ENCODE peak calls at places on chromosomes 4 and X, in five cellular contexts. U, C, A, Z and O are unnamed samples.

GRCh38 chr4:149933883-149934282 is 118.2 kb upstream of the IQCM start:
- DNase-seq in U (no peak), C (no peak), A (no peak), Z (no peak), O (no peak)

GRCh38 chr4:184503869-184504300 is 29.5 kb upstream of the IRF2 start:
- DNase-seq in U (peak), C (no peak), A (no peak), Z (no peak), O (no peak)

GRCh38 chr4:180028682-180029081 is 2214.5 kb upstream of the TENM3 start:
- DNase-seq in U (peak), C (no peak), A (peak), Z (no peak), O (no peak)

GRCh38 chr4:137425281-137425680 is 107.0 kb downstream of the PCDH18 start:
- DNase-seq in U (no peak), C (no peak), A (no peak), Z (no peak), O (no peak)

GRCh38 chrX:458631-459061 is 71.9 kb upstream of the PPP2R3B start:
- DNase-seq in U (no peak), C (no peak), A (no peak), Z (no peak), O (no peak)

GRCh38 chrX:73478961-73479360 is 32.1 kb downstream of the CDX4 start:
- DNase-seq in U (no peak), C (no peak), A (no peak), Z (no peak), O (no peak)

GRCh38 chr4:142596121-142596520 is 250.0 kb downstream of the INPP4B start:
- DNase-seq in U (no peak), C (no peak), A (no peak), Z (no peak), O (no peak)

GRCh38 chrX:127879585-127879984 is 172.6 kb downstream of the ACTRT1 start:
- DNase-seq in U (no peak), C (no peak), A (no peak), Z (no peak), O (no peak)

GRCh38 chr4:176833416-176833815 is 40.7 kb upstream of the VEGFC start:
- DNase-seq in U (no peak), C (no peak), A (no peak), Z (no peak), O (no peak)

GRCh38 chrX:100083146-100083715 is 326.8 kb downstream of the PCDH19 start:
- DNase-seq in U (no peak), C (no peak), A (no peak), Z (no peak), O (no peak)

GRCh38 chr4:52979020-52979419 is 116.9 kb downstream of the RASL11B start:
- DNase-seq in U (no peak), C (no peak), A (no peak), Z (no peak), O (no peak)

GRCh38 chr4:180617203-180617602 is 1626.0 kb upstream of the TENM3 start:
- DNase-seq in U (peak), C (no peak), A (no peak), Z (no peak), O (no peak)

GRCh38 chr4:118761387-118762016 is 74.4 kb downstream of the SEC24D start:
- DNase-seq in U (no peak), C (no peak), A (no peak), Z (no peak), O (no peak)

GRCh38 chr4:2858451-2859217 is 15.0 kb downstream of the ADD1 start:
- DNase-seq in U (peak), C (no peak), A (no peak), Z (no peak), O (no peak)

GRCh38 chrX:113644426-113644825 is 803.8 kb upstream of the AMOT start:
- DNase-seq in U (no peak), C (no peak), A (no peak), Z (no peak), O (no peak)

GRCh38 chr4:7430368-7430964 is 4.3 kb downstream of the PSAPL1 start:
- DNase-seq in U (no peak), C (no peak), A (peak), Z (no peak), O (no peak)

GRCh38 chr4:181528570-181529184 is 714.5 kb upstream of the TENM3 start:
- DNase-seq in U (peak), C (peak), A (peak), Z (peak), O (no peak)

GRCh38 chrX:153766098-153766817 is 2.2 kb downstream of the PLXNB3 start:
- DNase-seq in U (peak), C (no peak), A (peak), Z (no peak), O (no peak)

DNA sequence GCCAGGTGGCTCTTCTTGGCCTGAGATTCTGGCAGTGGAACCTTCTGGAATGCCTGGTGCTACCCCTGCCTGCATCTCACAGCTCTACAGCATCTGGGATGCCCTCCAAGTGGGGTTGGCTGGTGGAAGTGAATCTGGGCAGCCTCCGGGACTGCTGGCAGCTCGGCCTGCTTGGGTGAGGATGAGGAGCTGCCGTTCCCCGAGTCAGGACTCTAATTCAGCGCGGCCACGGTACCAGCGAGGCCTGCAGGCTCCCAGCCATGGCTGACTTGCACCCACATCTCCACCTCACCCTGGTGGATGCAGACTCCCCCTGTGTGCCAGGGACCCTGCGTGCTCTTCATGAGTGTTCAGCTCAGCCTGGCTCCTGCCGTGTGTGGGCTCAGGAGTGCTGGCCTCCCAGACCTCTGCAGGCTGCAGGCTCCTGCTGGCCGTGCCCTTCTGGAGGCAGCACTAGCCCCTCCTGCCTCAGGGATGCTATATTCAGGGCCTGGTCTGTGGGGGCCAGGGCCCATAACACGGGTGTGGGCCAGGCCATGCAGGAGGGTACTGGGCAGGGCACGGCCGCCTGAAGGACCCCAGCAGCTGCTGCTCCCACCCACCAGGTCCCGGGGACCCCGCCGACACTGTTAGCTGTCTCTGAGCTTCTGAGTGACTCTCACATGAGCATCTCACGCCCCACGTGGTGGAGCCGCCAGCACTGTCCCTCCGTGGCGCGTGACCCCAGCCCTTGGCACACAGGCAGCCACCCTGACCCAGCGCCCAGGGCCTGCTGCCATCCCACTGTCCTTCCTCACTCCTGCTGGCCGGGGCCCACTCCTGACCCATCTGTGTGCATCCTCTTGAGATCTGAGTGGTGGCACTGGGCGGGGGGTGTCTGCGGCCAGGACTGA is 10.6 kb downstream of the UVSSA start:
- DNase-seq in U (no peak), C (peak), A (no peak), Z (no peak), O (no peak)
- H3K27ac ChIP-seq in U (no peak), C (peak), A (no peak), Z (no peak), O (no peak)

GRCh38 chr4:163107754-163108153 is 58.9 kb downstream of the NAF1 start:
- DNase-seq in U (peak), C (no peak), A (no peak), Z (no peak), O (no peak)

GRCh38 chr4:163108614-163109013 is 58.1 kb downstream of the NAF1 start:
- DNase-seq in U (no peak), C (no peak), A (no peak), Z (no peak), O (no peak)

GRCh38 chr4:163110442-163110841 is 56.2 kb downstream of the NAF1 start:
- DNase-seq in U (no peak), C (no peak), A (no peak), Z (no peak), O (no peak)

GRCh38 chr4:163111588-163111987 is 55.1 kb downstream of the NAF1 start:
- DNase-seq in U (peak), C (no peak), A (no peak), Z (no peak), O (no peak)

DNA sequence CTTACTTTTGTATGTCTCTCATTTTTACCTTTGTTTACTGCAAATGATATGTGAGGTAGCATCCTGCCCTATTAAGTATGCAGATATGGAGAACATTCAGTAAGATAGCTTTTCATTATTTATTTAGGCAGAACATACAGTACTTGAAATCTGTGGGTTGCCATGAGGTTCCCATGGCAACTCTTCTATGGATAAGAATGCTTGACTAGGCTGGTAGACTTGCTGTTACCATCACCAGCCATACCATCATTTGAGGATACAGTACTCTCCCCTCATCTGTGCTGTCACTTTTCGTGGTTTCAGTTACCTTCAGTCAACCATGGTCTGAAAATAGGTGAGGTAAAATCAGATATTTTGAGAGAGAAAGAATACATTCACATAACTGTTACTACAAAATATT is 56.7 kb downstream of the NAF1 start:
- DNase-seq in U (no peak), C (no peak), A (no peak), Z (no peak), O (no peak)
- H3K27ac ChIP-seq in U (no peak), C (peak), A (no peak), Z (no peak), O (no peak)

DNA sequence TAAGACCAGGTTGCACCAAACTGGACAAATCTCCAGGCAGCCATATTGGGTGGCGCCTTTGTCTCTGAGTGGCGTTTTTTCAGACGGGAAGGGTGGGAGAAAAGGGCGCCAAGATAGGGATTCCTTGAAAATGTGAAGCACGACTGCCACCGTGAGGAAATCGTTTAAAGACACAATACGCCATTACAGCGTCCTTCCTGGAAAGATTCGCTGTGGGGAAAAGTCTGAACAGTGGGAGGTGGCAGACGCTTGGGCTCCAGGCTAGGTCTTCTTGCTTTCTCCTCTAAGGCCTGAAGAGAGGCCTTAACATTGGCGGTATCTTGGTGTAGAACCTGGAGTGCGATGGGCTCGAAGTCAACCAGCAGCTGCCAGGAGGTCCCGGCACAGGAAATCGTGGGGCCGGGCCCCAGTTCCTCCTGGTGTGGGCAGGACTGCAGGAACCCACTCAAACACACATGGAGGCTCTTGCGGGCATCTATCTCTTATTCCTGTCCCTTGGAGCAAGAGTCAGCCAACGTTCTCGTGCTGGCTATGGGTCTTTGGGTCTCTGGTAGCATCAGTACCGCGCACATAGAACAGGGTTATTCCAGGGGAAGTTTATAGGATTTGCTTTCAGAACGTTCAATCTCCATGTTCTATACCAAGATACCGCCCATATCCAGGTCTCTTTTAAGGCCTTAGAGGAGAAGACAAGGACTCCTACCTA is 208.8 kb downstream of the OR13H1 start:
- DNase-seq in U (peak), C (no peak), A (no peak), Z (no peak), O (no peak)
- H3K27ac ChIP-seq in U (peak), C (peak), A (no peak), Z (peak), O (no peak)

GRCh38 chr4:152951348-152951747 is 15.2 kb downstream of the FHDC1 start:
- DNase-seq in U (peak), C (no peak), A (no peak), Z (no peak), O (no peak)
- H3K27ac ChIP-seq in U (no peak), C (no peak), A (peak), Z (no peak), O (no peak)

GRCh38 chr4:64368741-64369140 is 40.5 kb downstream of the TECRL start:
- DNase-seq in U (no peak), C (no peak), A (no peak), Z (no peak), O (no peak)
- H3K27ac ChIP-seq in U (no peak), C (no peak), A (no peak), Z (no peak), O (no peak)

DNA sequence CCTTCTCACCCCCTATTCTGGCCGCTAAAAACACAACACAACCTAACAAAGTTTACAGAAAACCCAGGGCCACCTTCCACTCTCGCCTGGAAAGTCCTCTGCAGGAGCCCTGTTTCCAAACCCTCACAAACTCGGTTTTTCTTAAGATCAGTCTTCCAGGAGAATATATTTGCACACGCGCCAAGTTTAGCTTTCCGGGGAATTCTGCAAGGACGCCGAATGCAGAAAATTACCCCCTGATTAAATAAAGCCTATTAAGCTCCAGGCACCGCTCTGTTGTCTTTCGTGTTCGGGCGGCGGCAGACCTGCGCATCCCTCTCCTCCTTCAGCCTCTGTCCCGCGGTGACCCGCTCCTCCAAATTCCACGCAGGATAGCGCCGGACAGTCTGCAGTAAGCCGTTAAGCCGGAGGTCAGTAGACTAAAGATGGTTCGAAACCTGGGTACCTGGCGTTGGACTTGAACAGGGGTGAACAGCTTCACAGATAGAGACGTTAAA is 5.0 kb downstream of the MSX1 start:
- DNase-seq in U (no peak), C (no peak), A (no peak), Z (no peak), O (no peak)
- H3K27ac ChIP-seq in U (no peak), C (no peak), A (no peak), Z (no peak), O (no peak)

GRCh38 chrX:40373641-40374040 is 207.1 kb upstream of the ATP6AP2 start:
- DNase-seq in U (no peak), C (no peak), A (no peak), Z (no peak), O (no peak)
- H3K27ac ChIP-seq in U (no peak), C (no peak), A (no peak), Z (no peak), O (no peak)

GRCh38 chr4:25029479-25030282 is 1.1 kb downstream of the LGI2 start:
- DNase-seq in U (no peak), C (no peak), A (peak), Z (no peak), O (no peak)

GRCh38 chr4:25030283-25031076 is at the start of gene LGI2:
- DNase-seq in U (no peak), C (no peak), A (peak), Z (no peak), O (no peak)

GRCh38 chr4:25032126-25032525 is 1.4 kb upstream of the LGI2 start:
- DNase-seq in U (peak), C (no peak), A (no peak), Z (peak), O (no peak)

DNA sequence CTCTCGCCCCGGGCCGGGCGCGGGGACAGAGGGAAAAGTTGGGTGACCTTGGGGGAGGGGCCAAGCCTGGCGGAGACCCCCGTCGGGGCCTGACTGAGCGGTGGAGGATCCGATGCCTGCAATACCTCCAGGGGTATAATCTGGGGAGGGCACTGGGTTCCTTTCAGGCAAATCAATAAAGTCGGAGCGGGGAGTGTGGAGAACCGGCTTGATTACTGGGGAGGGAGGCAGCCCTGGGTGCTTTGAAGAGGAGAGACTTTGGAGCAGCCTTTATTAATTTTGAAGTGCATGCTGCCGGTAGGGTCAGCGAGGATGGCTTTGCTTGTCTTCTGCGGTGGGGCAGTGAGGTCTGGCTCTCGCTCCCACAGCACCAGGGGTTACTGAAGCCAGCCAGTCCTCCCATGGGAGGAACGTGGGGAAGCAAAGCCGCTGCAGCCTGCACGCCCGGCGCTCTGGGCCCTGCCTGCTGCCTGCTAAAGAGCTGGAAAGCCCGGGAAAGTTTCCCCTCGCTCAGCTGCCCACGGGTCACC is 396 bp upstream of the LGI2 start:
- DNase-seq in U (no peak), C (no peak), A (peak), Z (peak), O (no peak)
- H3K27ac ChIP-seq in U (no peak), C (no peak), A (no peak), Z (no peak), O (no peak)

GRCh38 chrX:10025742-10026493 is 58.8 kb downstream of the CLDN34 start:
- DNase-seq in U (no peak), C (no peak), A (no peak), Z (no peak), O (no peak)

GRCh38 chrX:10023821-10024220 is 56.7 kb downstream of the CLDN34 start:
- DNase-seq in U (no peak), C (no peak), A (no peak), Z (no peak), O (no peak)

GRCh38 chrX:10022273-10022541 is 55.0 kb downstream of the CLDN34 start:
- DNase-seq in U (no peak), C (no peak), A (no peak), Z (no peak), O (no peak)

GRCh38 chrX:10021461-10022272 is 54.5 kb downstream of the CLDN34 start:
- DNase-seq in U (peak), C (no peak), A (no peak), Z (no peak), O (no peak)

DNA sequence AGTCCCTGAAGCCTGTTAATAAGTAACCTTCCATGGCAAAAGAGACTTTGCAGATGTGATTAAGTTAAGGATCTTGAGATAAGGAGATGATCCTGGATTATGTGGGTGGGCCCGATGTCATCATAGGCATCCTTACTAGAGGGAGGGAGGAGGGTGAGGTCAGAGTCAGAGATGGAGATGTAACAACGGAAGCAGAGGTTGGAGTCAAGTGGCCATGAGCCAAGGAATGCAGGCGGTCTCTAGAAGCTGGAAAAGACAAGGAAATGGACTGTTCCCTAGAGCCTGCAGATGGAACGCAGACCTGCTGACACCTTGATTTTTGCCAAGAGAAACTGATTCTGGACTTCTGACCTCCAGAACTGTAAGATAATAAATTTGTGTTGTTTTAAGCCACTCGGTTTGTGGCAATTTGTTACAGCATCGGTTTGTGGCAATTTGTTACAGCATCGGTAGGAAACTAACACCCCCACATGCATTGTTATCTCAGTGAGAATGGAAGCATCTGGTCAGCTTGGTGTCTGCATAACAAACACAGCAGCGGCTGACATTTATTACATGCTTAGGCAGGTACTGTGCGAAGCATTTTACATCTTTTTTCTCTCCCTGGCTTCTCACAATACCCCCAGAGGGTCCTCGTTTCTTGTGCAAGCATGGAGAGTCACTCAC is 55.6 kb downstream of the CLDN34 start:
- DNase-seq in U (peak), C (no peak), A (no peak), Z (peak), O (no peak)
- H3K27ac ChIP-seq in U (no peak), C (no peak), A (no peak), Z (peak), O (no peak)

GRCh38 chr4:880684-881405 is 51.3 kb downstream of the GAK start:
- DNase-seq in U (no peak), C (no peak), A (no peak), Z (no peak), O (no peak)
- H3K27ac ChIP-seq in U (no peak), C (no peak), A (no peak), Z (no peak), O (no peak)